ENCODE peak calls at places on chromosomes 4 and X, in eight cellular contexts. K is suprapubic skin, P is BE2C, B is transverse colon, Y is foreskin fibroblast, R is body of pancreas, F is GM23338, I is AG04450. A is an unnamed sample.

GRCh38 chr4:138510053-138510452 is 267.9 kb upstream of the SLC7A11 start:
- DNase-seq in P (no peak), F (no peak), B (no peak), I (no peak), K (no peak), Y (peak), R (no peak), A (no peak)

GRCh38 chrX:154323537-154323936 is 27.9 kb downstream of the TKTL1 start:
- DNase-seq in F (no peak), R (no peak), Y (no peak), P (no peak), B (no peak), I (no peak), K (no peak), A (no peak)

GRCh38 chr4:151690164-151690856 is 70.5 kb downstream of the GATB start:
- DNase-seq in Y (peak), I (no peak), P (no peak), F (no peak), K (no peak), B (no peak), R (no peak), A (no peak)

GRCh38 chrX:149248073-149248625 is 257.0 kb downstream of the IDS start:
- DNase-seq in F (no peak), R (no peak), P (no peak), Y (peak), B (no peak), I (no peak), K (no peak), A (no peak)

GRCh38 chr4:10183462-10183861 is 66.9 kb upstream of the WDR1 start:
- DNase-seq in I (no peak), Y (no peak), B (no peak), R (no peak), F (no peak), P (no peak), K (no peak), A (no peak)

GRCh38 chrX:51837926-51838325 is 55.5 kb upstream of the MAGED1 start:
- DNase-seq in I (no peak), B (peak), Y (peak), P (peak), F (no peak), K (peak), R (peak), A (no peak)

GRCh38 chr4:915595-915994 is 16.5 kb downstream of the GAK start:
- DNase-seq in K (no peak), I (no peak), Y (peak), P (no peak), R (no peak), F (no peak), B (no peak), A (no peak)

GRCh38 chr4:15695240-15695699 is 7.6 kb upstream of the BST1 start:
- DNase-seq in Y (peak), F (peak), R (no peak), K (no peak), P (no peak), B (no peak), I (peak), A (no peak)

GRCh38 chr4:82998898-82999297 is 11.7 kb downstream of the LIN54 start:
- DNase-seq in F (no peak), B (no peak), I (no peak), R (no peak), K (no peak), P (no peak), Y (no peak), A (no peak)

GRCh38 chrX:30312858-30313257 is 3.7 kb upstream of the NR0B1 start:
- DNase-seq in K (no peak), F (no peak), P (no peak), Y (no peak), R (no peak), B (no peak), I (no peak), A (no peak)

GRCh38 chr4:140943486-140943885 is 187.3 kb upstream of the TBC1D9 start:
- DNase-seq in I (no peak), R (no peak), F (no peak), Y (peak), P (no peak), K (no peak), B (no peak), A (no peak)

GRCh38 chr4:87058272-87059073 is 123.7 kb downstream of the AFF1 start:
- DNase-seq in R (no peak), B (no peak), Y (no peak), P (peak), K (no peak), I (no peak), F (peak), A (no peak)

GRCh38 chr4:13349096-13349495 is 135.0 kb downstream of the RAB28 start:
- DNase-seq in I (no peak), R (no peak), P (no peak), F (no peak), B (no peak), Y (peak), K (no peak), A (no peak)

GRCh38 chr4:25814323-25814722 is 48.5 kb downstream of the SEL1L3 start:
- DNase-seq in K (no peak), P (no peak), Y (no peak), I (no peak), F (no peak), B (peak), R (no peak), A (no peak)

GRCh38 chrX:134764202-134764785 is 106.0 kb upstream of the PLAC1 start:
- DNase-seq in B (no peak), P (no peak), K (no peak), R (no peak), Y (no peak), F (peak), I (no peak), A (peak)

GRCh38 chr4:100984901-100985300 is 362.4 kb downstream of the PPP3CA start:
- DNase-seq in K (no peak), Y (peak), R (no peak), B (no peak), I (peak), F (no peak), P (no peak), A (no peak)

GRCh38 chr4:105058177-105058812 is 88.4 kb upstream of the TET2 start:
- DNase-seq in P (no peak), K (no peak), Y (no peak), I (peak), F (no peak), R (no peak), B (no peak), A (no peak)

GRCh38 chrX:122626871-122627270 is 557.2 kb upstream of the GRIA3 start:
- DNase-seq in B (no peak), P (no peak), F (no peak), R (no peak), I (no peak), K (no peak), Y (no peak), A (no peak)

GRCh38 chr4:144757969-144758368 is 112.0 kb downstream of the HHIP start:
- DNase-seq in I (no peak), F (no peak), P (no peak), Y (no peak), R (no peak), B (no peak), K (no peak), A (no peak)

GRCh38 chr4:98092833-98093439 is 50.3 kb downstream of the STPG2 start:
- DNase-seq in I (no peak), B (no peak), R (no peak), P (peak), F (peak), Y (peak), K (no peak), A (no peak)

GRCh38 chr4:87420431-87420830 is 1.9 kb upstream of the NUDT9 start:
- DNase-seq in I (no peak), Y (no peak), F (no peak), B (no peak), P (no peak), R (no peak), K (no peak), A (no peak)

GRCh38 chrX:69614896-69615295 is 1.0 kb upstream of the EDA start:
- DNase-seq in F (no peak), P (peak), B (no peak), I (no peak), R (no peak), Y (no peak), K (no peak), A (no peak)

GRCh38 chrX:50718791-50719190 is 95.2 kb downstream of the SHROOM4 start:
- DNase-seq in K (no peak), R (no peak), F (no peak), P (no peak), Y (no peak), I (peak), B (no peak), A (no peak)

GRCh38 chrX:42484233-42484632 is 293.7 kb downstream of the PPP1R2C start:
- DNase-seq in F (no peak), B (no peak), Y (no peak), I (no peak), P (no peak), R (no peak), K (no peak), A (no peak)

GRCh38 chr4:52877694-52878093 is 15.6 kb downstream of the RASL11B start:
- DNase-seq in B (no peak), R (no peak), F (peak), P (no peak), I (no peak), K (no peak), Y (no peak), A (no peak)
- TF ChIP-seq CTCF in B (no peak), R (no peak), F (no peak), P (no peak), I (no peak), K (no peak), Y (no peak), A (no peak)

DNA sequence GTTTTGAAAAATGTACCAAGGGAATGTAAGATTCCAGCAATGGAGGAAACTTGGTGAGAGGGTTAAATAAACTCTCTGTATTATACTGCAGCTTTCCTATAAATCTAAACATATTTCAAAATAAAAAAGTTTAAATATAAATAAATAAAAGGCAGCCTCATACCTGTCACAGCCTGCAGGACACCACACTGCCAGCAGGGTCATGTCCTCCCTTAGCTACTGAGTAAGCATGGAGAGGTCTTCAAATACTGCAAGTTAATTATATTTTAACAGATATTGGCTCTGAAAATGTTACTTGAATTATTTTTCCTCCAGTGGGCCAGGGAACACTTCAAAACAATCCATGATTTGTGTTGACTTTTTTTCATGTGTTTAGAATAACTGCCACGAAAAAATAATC is 852.8 kb upstream of the PCDH7 start:
- DNase-seq in I (no peak), Y (no peak), B (no peak), K (no peak), P (no peak), F (no peak), R (no peak), A (no peak)
- TF ChIP-seq CTCF in I (no peak), Y (no peak), B (no peak), K (no peak), P (no peak), F (no peak), R (no peak), A (no peak)

GRCh38 chr4:175443547-175443946 is 368.5 kb downstream of the GPM6A start:
- DNase-seq in Y (no peak), R (no peak), F (no peak), P (no peak), B (no peak), K (no peak), I (no peak), A (no peak)
- TF ChIP-seq CTCF in Y (no peak), R (no peak), F (peak), P (peak), B (no peak), K (no peak), I (peak), A (no peak)

GRCh38 chr4:44186850-44187246 is 261.8 kb downstream of the KCTD8 start:
- DNase-seq in I (no peak), R (no peak), F (no peak), Y (no peak), K (no peak), B (no peak), P (no peak), A (no peak)

DNA sequence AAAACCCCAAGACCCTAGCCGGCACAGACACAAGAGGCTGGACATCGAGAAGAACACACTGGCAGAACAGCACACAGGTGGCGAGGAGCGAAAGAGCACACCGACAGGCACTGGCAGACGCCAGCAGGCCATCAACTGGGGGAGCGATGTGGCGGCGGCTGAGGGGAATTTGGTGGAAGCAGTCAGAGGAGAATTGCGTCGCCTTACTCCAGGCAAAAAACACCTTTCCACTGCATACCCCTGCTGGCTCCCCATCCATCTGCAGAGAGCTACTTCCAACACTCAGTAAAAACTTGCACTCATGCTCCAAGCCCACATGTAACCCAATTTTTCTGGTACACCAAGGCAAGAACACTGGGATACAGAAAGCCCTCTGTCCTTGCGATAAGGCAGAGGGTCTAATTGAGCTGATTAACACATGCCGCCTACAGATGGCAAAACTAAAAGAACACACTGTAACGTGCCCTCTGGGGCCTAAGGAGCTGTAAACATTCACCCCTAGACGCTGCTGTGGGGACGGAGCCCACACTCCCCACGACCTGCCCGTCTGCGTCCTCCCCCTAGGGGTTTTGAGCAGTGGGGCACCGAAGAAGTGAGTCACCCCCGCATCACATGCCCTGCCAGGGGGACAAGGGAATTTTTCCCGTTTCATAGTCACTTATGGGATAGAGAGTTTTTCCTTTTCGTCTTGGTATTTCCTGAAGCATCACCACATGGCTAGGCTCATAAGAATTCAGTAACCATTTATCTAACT is 262.3 kb downstream of the KCTD8 start:
- DNase-seq in I (no peak), K (no peak), B (no peak), R (no peak), F (peak), Y (no peak), P (no peak), A (no peak)
- TF ChIP-seq CTCF in I (no peak), K (no peak), B (no peak), R (no peak), F (peak), Y (no peak), P (peak), A (no peak)

GRCh38 chr4:84482564-84483563 is 16.2 kb downstream of the NKX6-1 start:
- DNase-seq in I (no peak), P (no peak), R (no peak), B (peak), K (peak), Y (no peak), F (peak), A (no peak)
- TF ChIP-seq CTCF in I (peak), P (peak), R (no peak), B (peak), K (no peak), Y (peak), F (peak), A (no peak)

GRCh38 chr4:158259955-158260575 is 49.8 kb downstream of the TMEM144 start:
- DNase-seq in B (no peak), Y (no peak), R (no peak), P (no peak), F (peak), I (no peak), K (no peak), A (no peak)
- TF ChIP-seq CTCF in B (peak), Y (no peak), R (no peak), P (peak), F (no peak), I (peak), K (peak), A (no peak)